ENCODE peak calls at places on chromosomes 5 and 9, in six cellular contexts. E is sigmoid colon, S is suprapubic skin, R is SK-N-SH, D is tibial nerve, K is ovary. X is an unnamed sample.

GRCh38 chr5:139847091-139847490 is 51.5 kb downstream of the PSD2 start:
- DNase-seq in S (no peak), E (no peak), K (peak), D (no peak), R (no peak), X (no peak)

GRCh38 chr9:117411547-117411946 is 3.3 kb downstream of the ASTN2 start:
- DNase-seq in K (no peak), D (peak), E (no peak), R (peak), S (no peak), X (no peak)

GRCh38 chr5:138953370-138954256 is 78.5 kb upstream of the LRRTM2 start:
- DNase-seq in E (peak), K (peak), S (peak), D (peak), R (peak), X (peak)

GRCh38 chr9:113785334-113785733 is 90.8 kb upstream of the ZNF618 start:
- DNase-seq in S (no peak), R (no peak), E (no peak), D (no peak), K (no peak), X (no peak)

GRCh38 chr5:163408311-163408923 is 29.0 kb upstream of the CCNG1 start:
- DNase-seq in E (peak), S (peak), R (peak), D (peak), K (peak), X (peak)

GRCh38 chr5:87127956-87128687 is 139.6 kb upstream of the RASA1 start:
- DNase-seq in E (no peak), S (no peak), D (no peak), K (no peak), R (no peak), X (no peak)

GRCh38 chr5:54243483-54244080 is 66.8 kb downstream of the ARL15 start:
- DNase-seq in D (peak), R (peak), K (no peak), S (no peak), E (no peak), X (peak)

GRCh38 chr9:106962615-106963363 is 99.8 kb downstream of the ZNF462 start:
- DNase-seq in S (no peak), K (no peak), R (no peak), D (no peak), E (no peak), X (no peak)

GRCh38 chr5:16271851-16272250 is 92.3 kb upstream of the MARCHF11 start:
- DNase-seq in K (no peak), S (no peak), E (no peak), D (no peak), R (no peak), X (no peak)

GRCh38 chr5:27815061-27815460 is 776.7 kb upstream of the CDH9 start:
- DNase-seq in E (no peak), D (no peak), S (no peak), R (no peak), K (no peak), X (no peak)

GRCh38 chr5:14036514-14036913 is 92.0 kb upstream of the DNAH5 start:
- DNase-seq in S (no peak), K (no peak), R (no peak), E (no peak), D (no peak), X (no peak)

GRCh38 chr9:131714161-131714646 is 25.7 kb downstream of the RAPGEF1 start:
- DNase-seq in D (peak), E (peak), S (peak), K (peak), R (no peak), X (no peak)

GRCh38 chr5:61603211-61603908 is 271.3 kb downstream of the ZSWIM6 start:
- DNase-seq in D (no peak), R (peak), K (no peak), E (no peak), S (no peak), X (no peak)

GRCh38 chr9:81588148-81588874 is 101.0 kb downstream of the TLE1 start:
- DNase-seq in D (peak), E (peak), S (no peak), R (no peak), K (no peak), X (peak)
- TF ChIP-seq EP300 in D (peak), E (no peak), S (peak), R (no peak), K (no peak), X (peak)

GRCh38 chr5:157253547-157253946 is 12.4 kb upstream of the CYFIP2 start:
- DNase-seq in R (peak), D (peak), S (no peak), E (no peak), K (no peak), X (peak)
- H3K4me3 ChIP-seq in R (no peak), D (no peak), S (no peak), E (no peak), K (no peak), X (no peak)

GRCh38 chr9:110975278-110975677 is 63.0 kb downstream of the LPAR1 start:
- DNase-seq in R (no peak), S (no peak), K (no peak), D (no peak), E (no peak), X (no peak)

GRCh38 chr9:110977259-110977709 is 61.0 kb downstream of the LPAR1 start:
- DNase-seq in K (no peak), D (no peak), R (no peak), E (no peak), S (no peak), X (no peak)

GRCh38 chr9:110978516-110978915 is 59.8 kb downstream of the LPAR1 start:
- DNase-seq in K (no peak), S (no peak), D (no peak), E (no peak), R (no peak), X (no peak)

GRCh38 chr9:110979636-110980035 is 58.6 kb downstream of the LPAR1 start:
- DNase-seq in R (no peak), D (no peak), E (no peak), S (no peak), K (no peak), X (no peak)

DNA sequence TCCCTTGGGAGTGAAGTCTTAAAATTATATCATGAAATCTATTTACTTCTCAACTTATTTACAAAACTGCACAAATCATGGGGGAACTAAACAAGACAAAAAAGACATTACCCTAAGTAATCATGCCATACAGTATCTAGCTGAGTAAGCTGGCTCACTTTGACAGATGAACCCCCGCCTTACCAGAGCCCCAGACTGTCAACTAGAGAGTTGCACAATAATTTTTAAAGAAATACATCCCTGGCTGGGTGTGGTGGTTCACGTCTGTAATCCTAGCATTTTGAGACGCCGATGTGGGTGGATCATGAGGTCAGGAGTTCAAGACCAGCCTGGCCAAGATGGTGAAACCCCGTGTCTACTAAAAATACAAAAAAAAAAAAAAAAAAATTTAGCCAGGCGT is 62.3 kb downstream of the LPAR1 start:
- DNase-seq in R (no peak), E (no peak), S (no peak), D (no peak), K (no peak), X (no peak)
- TF ChIP-seq EP300 in R (no peak), E (no peak), S (no peak), D (no peak), K (no peak), X (no peak)

GRCh38 chr5:159061186-159061796 is 38.4 kb downstream of the EBF1 start:
- DNase-seq in K (peak), S (peak), D (peak), R (peak), E (peak), X (no peak)
- H3K4me3 ChIP-seq in K (peak), S (peak), D (no peak), R (peak), E (peak), X (no peak)

DNA sequence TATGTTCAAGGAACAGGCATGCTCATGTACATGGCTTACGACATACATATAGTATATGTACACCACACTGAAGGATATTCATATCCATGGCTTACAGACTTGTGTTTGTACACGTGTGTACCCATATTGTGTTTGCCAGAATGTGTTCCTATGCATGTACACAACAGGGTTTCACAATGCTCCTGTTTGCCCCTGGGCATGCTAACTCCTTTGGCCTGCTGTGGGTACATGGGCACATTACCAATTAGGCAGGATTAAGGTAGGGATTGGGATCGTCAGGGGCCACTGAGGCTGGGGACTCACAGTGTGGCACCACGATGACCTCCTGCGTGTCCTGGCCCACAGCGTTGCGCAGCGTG is 26.2 kb downstream of the PDGFRB start:
- DNase-seq in S (no peak), E (no peak), D (no peak), R (no peak), K (no peak), X (no peak)
- TF ChIP-seq EP300 in S (no peak), E (no peak), D (no peak), R (no peak), K (no peak), X (no peak)

DNA sequence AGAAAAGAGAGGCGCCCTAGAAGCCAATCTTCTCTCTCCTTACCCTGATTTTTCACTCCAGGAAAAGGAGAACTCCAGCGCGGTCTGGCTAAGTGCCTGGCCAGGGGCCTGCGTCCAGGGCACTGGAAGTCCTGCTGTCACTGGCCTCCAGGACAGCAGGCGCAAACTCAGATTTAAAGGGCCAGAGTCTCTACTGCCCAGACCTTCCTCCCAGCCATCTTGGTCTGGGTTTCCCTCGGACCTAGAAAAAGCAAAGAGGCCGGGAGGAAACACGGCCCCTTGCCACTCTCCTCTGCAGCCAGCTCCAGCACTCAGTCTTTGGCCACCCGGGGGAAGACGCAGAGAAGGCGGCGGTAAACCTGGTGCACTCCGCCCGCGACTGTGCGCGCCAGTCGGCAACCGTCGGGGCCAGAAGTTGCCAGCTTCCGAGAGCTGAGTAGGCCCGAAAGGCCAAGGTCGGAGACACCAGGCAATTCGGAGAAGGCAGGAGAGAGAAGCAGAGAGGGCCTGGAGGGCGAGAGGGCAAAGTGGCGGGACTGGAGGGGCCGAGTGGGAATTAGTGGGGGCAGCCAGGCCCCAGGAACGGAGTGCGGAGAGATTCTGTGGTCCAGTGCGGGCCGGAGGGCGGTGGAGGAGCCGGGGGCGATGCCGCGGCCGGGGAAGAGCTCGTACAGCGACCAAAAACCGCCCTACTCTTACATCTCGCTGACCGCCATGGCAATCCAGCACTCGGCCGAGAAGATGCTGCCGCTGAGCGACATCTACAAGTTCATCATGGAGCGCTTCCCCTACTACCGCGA is at the start of gene FOXB2:
- DNase-seq in D (no peak), R (peak), K (no peak), S (no peak), E (no peak), X (no peak)
- H3K4me3 ChIP-seq in D (peak), R (no peak), K (no peak), S (peak), E (peak), X (no peak)

GRCh38 chr5:72203251-72203845 is 96.1 kb downstream of the MAP1B start:
- DNase-seq in K (no peak), R (no peak), E (no peak), S (no peak), D (no peak), X (no peak)
- TF ChIP-seq EP300 in K (no peak), R (no peak), E (no peak), S (no peak), D (no peak), X (no peak)

GRCh38 chr5:132300572-132301340 is 6.6 kb downstream of the SLC22A4 start:
- DNase-seq in E (no peak), K (no peak), S (no peak), D (no peak), R (no peak), X (peak)

GRCh38 chr5:132298813-132299212 is 4.6 kb downstream of the SLC22A4 start:
- DNase-seq in R (no peak), D (no peak), E (no peak), S (no peak), K (no peak), X (no peak)

GRCh38 chr5:132298305-132298704 is 4.1 kb downstream of the SLC22A4 start:
- DNase-seq in D (no peak), S (no peak), K (no peak), E (no peak), R (no peak), X (no peak)

GRCh38 chr5:132301341-132302274 is 7.4 kb downstream of the SLC22A4 start:
- DNase-seq in R (no peak), E (no peak), S (no peak), D (no peak), K (no peak), X (peak)

GRCh38 chr5:132299901-132300300 is 5.7 kb downstream of the SLC22A4 start:
- DNase-seq in S (no peak), K (no peak), D (no peak), E (no peak), R (no peak), X (no peak)
- H3K4me3 ChIP-seq in S (no peak), K (no peak), D (no peak), E (no peak), R (no peak), X (no peak)

GRCh38 chr9:3898371-3899218 is 372.8 kb upstream of the RFX3 start:
- DNase-seq in D (no peak), R (no peak), S (no peak), K (no peak), E (no peak), X (peak)

GRCh38 chr9:3906437-3907213 is 380.8 kb upstream of the RFX3 start:
- DNase-seq in R (peak), E (no peak), D (no peak), K (no peak), S (no peak), X (no peak)

GRCh38 chr9:3900673-3901318 is 375.0 kb upstream of the RFX3 start:
- DNase-seq in D (no peak), K (no peak), E (no peak), R (no peak), S (no peak), X (no peak)

GRCh38 chr9:3903906-3904305 is 378.1 kb upstream of the RFX3 start:
- DNase-seq in S (no peak), D (no peak), E (no peak), K (no peak), R (no peak), X (no peak)

DNA sequence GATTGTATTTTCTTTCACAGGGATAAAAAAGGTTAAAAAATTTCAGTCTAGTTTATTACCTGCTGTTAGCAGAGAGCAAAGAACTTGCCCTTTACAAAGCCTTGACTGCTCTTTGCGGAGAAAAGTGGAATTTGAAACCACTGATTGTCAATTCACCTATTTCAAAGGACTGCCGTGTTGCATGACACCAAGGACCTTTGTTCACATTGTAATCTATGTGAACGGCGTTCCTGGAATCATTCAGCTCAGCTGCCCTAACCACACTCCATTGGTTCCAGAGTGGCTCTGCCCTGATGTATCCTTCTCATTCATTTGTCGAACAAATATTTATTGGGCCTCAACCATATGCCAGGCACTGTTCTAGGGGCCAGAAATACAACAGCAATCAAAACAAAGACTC is 377.5 kb upstream of the RFX3 start:
- DNase-seq in D (no peak), K (no peak), E (no peak), R (no peak), S (no peak), X (peak)
- TF ChIP-seq EP300 in D (no peak), K (no peak), E (no peak), R (no peak), S (no peak), X (no peak)

X was measured in transverse colon.